ENCODE peak calls at places on chromosomes 2 and 18, in five cellular contexts. Q, P, J, A and G are unnamed samples.
A peak's percentile ranks its signal among the peaks of the same experiment; 100 is the strongest.

GRCh38 chr2:29260151-29260772 is 145.0 kb downstream of the CLIP4 start:
- DNase-seq in Q (no peak), P (peak; percentile 25), J (no peak), A (no peak), G (no peak)

GRCh38 chr2:233460726-233461431 is 105.7 kb downstream of the USP40 start:
- DNase-seq in Q (peak; percentile 45), P (no peak), J (no peak), A (no peak), G (peak; percentile 79)

GRCh38 chr2:98455494-98455976 is 10.9 kb downstream of the INPP4A start:
- DNase-seq in Q (no peak), P (no peak), J (no peak), A (no peak), G (no peak)

GRCh38 chr2:222034058-222034457 is 264.7 kb downstream of the PAX3 start:
- DNase-seq in Q (no peak), P (no peak), J (no peak), A (no peak), G (no peak)

GRCh38 chr2:219249203-219249980 is 3.7 kb upstream of the TUBA4B start:
- DNase-seq in Q (peak; percentile 67), P (peak; percentile 91), J (no peak), A (no peak), G (peak; percentile 88)

GRCh38 chr18:62844850-62845643 is 129.7 kb downstream of the PHLPP1 start:
- DNase-seq in Q (no peak), P (no peak), J (no peak), A (no peak), G (no peak)

GRCh38 chr18:8121942-8122480 is 487.2 kb upstream of the RAB12 start:
- DNase-seq in Q (no peak), P (no peak), J (peak; percentile 33), A (no peak), G (no peak)

GRCh38 chr2:85861180-85861579 is 27.6 kb downstream of the ST3GAL5 start:
- DNase-seq in Q (no peak), P (peak; percentile 16), J (no peak), A (no peak), G (no peak)

GRCh38 chr2:232316382-232317190 is 62.0 kb upstream of the ALPP start:
- DNase-seq in Q (no peak), P (no peak), J (no peak), A (no peak), G (no peak)

GRCh38 chr18:49206717-49207116 is 253.7 kb downstream of the DYM start:
- DNase-seq in Q (no peak), P (peak; percentile 12), J (no peak), A (no peak), G (no peak)

GRCh38 chr2:177893880-177894279 is 178.7 kb downstream of the PDE11A start:
- DNase-seq in Q (no peak), P (no peak), J (no peak), A (no peak), G (no peak)

GRCh38 chr2:136319227-136319626 is 201.3 kb upstream of the CXCR4 start:
- DNase-seq in Q (no peak), P (no peak), J (no peak), A (no peak), G (no peak)

GRCh38 chr18:25278415-25278814 is 73.6 kb downstream of the ZNF521 start:
- DNase-seq in Q (no peak), P (peak; percentile 34), J (no peak), A (no peak), G (no peak)

GRCh38 chr18:45571714-45572113 is 43.6 kb upstream of the SLC14A2 start:
- DNase-seq in Q (no peak), P (no peak), J (peak; percentile 7), A (peak; percentile 14), G (no peak)

GRCh38 chr2:96353032-96353561 is 17.5 kb downstream of the NCAPH start:
- DNase-seq in Q (peak; percentile 70), P (no peak), J (no peak), A (peak; percentile 86), G (no peak)

DNA sequence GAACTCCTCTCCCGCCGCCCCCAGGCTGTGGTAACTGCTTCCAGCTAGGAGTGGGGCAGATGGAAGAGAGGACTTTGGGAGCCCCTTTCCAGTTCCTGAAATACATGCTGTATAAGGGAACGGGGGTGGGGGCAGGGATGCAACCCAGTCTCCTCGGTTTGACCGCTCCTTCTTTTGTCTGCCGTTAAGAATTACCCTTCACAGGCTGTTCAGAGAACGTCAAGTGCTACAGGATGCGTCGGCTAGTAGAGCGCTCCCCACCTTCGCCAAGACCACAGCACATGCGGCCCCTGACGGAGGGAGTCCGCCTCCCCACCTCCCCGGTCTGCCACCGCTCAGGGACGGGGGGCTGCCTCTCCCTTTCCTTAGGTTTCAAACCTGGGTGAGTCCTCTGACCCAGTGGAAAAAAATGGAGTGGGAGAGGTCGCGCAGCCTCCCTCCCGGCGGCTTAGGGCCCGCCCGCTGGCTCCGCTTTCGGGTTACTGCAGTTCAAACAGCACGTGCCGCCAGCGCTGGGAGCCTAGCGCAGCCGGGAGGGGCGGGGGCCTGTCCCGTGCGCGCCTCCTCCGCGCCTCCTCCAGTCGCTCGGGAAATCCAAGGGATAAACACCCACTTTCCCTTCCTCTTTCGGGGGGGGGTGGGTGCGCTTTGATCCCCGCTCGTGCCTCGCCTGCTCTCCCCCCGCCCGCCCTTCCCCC is 4.8 kb downstream of the CYP26B1 start:
- DNase-seq in Q (peak; percentile 79), P (peak; percentile 60), J (no peak), A (no peak), G (peak; percentile 82)
- H3K4me3 ChIP-seq in Q (peak overlapping the region; percentile 19), P (peak overlapping the region; percentile 28), J (no peak overlapping the region), A (no peak overlapping the region), G (peak overlapping the region; percentile 14)

GRCh38 chr2:11753886-11754704 is 7.7 kb downstream of the LPIN1 start:
- DNase-seq in Q (no peak), P (peak; percentile 50), J (no peak), A (no peak), G (no peak)
- H3K4me3 ChIP-seq in Q (no peak overlapping the region), P (no peak overlapping the region), J (peak overlapping the region; percentile 23), A (no peak overlapping the region), G (no peak overlapping the region)

GRCh38 chr2:206088248-206088647 is 2.3 kb upstream of the INO80D start:
- DNase-seq in Q (no peak), P (no peak), J (no peak), A (no peak), G (no peak)
- H3K4me3 ChIP-seq in Q (no peak overlapping the region), P (no peak overlapping the region), J (no peak overlapping the region), A (no peak overlapping the region), G (no peak overlapping the region)

GRCh38 chr2:174014021-174014698 is 49.0 kb upstream of the SP3 start:
- DNase-seq in Q (no peak), P (no peak), J (no peak), A (no peak), G (no peak)
- H3K4me3 ChIP-seq in Q (no peak overlapping the region), P (peak overlapping the region; percentile 59), J (no peak overlapping the region), A (no peak overlapping the region), G (no peak overlapping the region)

DNA sequence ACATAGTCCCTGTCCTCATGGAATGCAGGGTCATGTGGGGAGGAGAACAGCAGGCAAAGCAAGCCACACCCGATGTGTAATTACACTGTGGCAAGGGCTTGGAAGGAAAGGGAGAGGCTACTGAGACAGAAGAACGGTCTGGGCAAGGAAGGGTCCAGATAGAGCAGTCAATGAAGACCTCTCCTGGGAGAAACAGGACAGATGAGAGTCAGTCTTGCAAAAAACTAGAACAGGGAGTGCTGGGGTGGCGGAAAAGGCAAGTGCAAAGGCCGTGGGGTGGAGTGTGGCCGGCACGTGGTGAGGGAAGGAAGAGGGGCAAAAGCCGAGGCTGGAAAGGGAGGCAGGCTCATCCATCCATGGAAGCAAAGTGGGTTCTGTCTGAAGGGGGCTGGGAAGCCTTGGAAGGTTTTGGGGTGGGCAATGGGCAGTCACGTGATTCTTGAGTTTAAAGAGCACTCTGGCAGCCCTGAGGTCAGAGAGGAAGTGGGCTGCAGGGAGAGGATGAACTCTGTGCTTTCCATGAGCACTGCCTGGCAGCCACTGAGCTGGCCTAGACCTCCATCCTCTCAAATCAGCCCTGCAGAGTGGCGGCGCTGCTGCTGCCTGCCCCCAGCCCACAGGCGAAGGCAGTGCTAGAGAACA is 182.2 kb downstream of the INHBB start:
- DNase-seq in Q (no peak), P (no peak), J (no peak), A (no peak), G (no peak)
- H3K4me3 ChIP-seq in Q (no peak overlapping the region), P (no peak overlapping the region), J (no peak overlapping the region), A (no peak overlapping the region), G (no peak overlapping the region)

GRCh38 chr2:240437861-240438809 is 2.7 kb downstream of the GPC1 start:
- DNase-seq in Q (peak; percentile 76), P (peak; percentile 62), J (peak; percentile 38), A (peak; percentile 74), G (peak; percentile 89)
- H3K4me3 ChIP-seq in Q (no peak overlapping the region), P (peak overlapping the region; percentile 79), J (peak overlapping the region; percentile 71), A (no peak overlapping the region), G (no peak overlapping the region)

DNA sequence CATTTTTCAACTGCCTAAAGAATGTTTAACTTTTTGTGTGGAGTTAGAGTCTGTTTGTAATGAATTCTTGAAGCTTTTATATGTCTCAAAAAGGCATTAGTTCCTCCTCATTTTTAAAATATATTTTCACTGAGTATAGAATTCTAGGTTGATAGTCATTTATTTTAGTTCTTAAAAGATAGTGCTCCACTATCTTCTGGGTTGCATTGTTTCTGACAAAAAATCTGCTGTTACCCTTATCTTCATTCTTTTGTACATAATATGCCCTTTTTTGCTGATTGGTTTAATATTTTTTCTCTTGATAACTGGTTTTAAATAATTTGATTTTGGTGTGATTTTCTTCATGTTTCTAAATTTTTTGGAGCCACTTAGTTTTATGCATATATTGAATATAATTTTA is 754.7 kb upstream of the GYPC start:
- DNase-seq in Q (no peak), P (no peak), J (no peak), A (no peak), G (no peak)
- H3K4me3 ChIP-seq in Q (no peak overlapping the region), P (no peak overlapping the region), J (no peak overlapping the region), A (no peak overlapping the region), G (no peak overlapping the region)

GRCh38 chr2:241357531-241357930 is 1.4 kb downstream of the FARP2 start:
- DNase-seq in Q (no peak), P (no peak), J (no peak), A (no peak), G (no peak)
- H3K4me3 ChIP-seq in Q (peak overlapping the region; percentile 86), P (peak overlapping the region; percentile 79), J (peak overlapping the region; percentile 87), A (peak overlapping the region; percentile 75), G (peak overlapping the region; percentile 82)

DNA sequence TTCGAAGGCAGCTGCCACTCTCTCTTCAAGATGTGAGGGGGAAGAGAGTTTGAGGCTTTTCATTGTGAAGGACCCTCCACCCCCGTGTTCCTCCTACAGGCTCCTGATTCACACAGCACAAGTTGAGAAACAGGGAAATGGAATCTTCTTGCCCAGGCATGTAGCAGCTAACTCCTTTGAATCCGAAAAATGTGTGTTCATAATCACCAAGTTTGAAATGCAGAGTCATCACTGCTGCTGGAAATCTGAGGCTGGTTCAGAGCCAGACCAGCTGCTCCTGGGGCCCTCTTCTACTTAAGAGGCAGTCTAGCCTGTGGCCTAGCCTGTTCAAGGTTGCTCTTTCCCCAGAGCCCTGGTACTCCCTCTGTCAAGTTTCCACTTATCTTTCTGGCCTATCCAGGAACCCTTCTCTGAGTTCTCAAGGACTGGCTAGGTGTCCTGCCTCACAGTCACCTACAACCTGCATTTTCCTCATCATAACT is 166.4 kb downstream of the TMEM247 start:
- DNase-seq in Q (no peak), P (peak; percentile 65), J (no peak), A (no peak), G (no peak)
- H3K4me3 ChIP-seq in Q (no peak overlapping the region), P (no peak overlapping the region), J (no peak overlapping the region), A (no peak overlapping the region), G (no peak overlapping the region)